ENCODE peak calls at places on chromosomes 7 and 10, in five cellular contexts. Q is Calu3, I is IMR-90, G is choroid plexus epithelial cell, B is lower leg skin. O is an unnamed sample.

GRCh38 chr7:17212188-17212587 is 86.3 kb upstream of the AHR start:
- DNase-seq in B (no peak), Q (no peak), G (no peak), I (no peak), O (no peak)

GRCh38 chr10:70166394-70166793 is 3.9 kb downstream of the SAR1A start:
- DNase-seq in B (no peak), G (no peak), I (no peak), Q (no peak), O (no peak)

GRCh38 chr7:121484089-121484763 is 88.1 kb upstream of the FAM3C start:
- DNase-seq in Q (no peak), G (no peak), I (no peak), B (no peak), O (no peak)

GRCh38 chr10:8614054-8614565 is 559.6 kb downstream of the GATA3 start:
- DNase-seq in Q (no peak), G (no peak), I (no peak), B (no peak), O (no peak)

GRCh38 chr10:118763202-118763988 is 8.6 kb upstream of the CACUL1 start:
- DNase-seq in B (no peak), Q (no peak), G (peak; percentile 31), I (no peak), O (no peak)

GRCh38 chr7:86939197-86939814 is 120.1 kb downstream of the ELAPOR2 start:
- DNase-seq in G (peak; percentile 83), I (peak; percentile 60), Q (peak; percentile 55), B (peak; percentile 58), O (no peak)

GRCh38 chr10:80539421-80539999 is 1.8 kb downstream of the SH2D4B start:
- DNase-seq in I (no peak), G (no peak), B (no peak), Q (no peak), O (no peak)

GRCh38 chr7:123367508-123368122 is 166.8 kb downstream of the IQUB start:
- DNase-seq in G (peak; percentile 84), I (no peak), B (no peak), Q (peak; percentile 24), O (no peak)

GRCh38 chr10:17064435-17064834 is 65.2 kb downstream of the CUBN start:
- DNase-seq in Q (no peak), I (peak; percentile 20), B (no peak), G (no peak), O (no peak)

GRCh38 chr10:102812213-102812876 is 24.9 kb downstream of the CYP17A1 start:
- DNase-seq in B (no peak), G (no peak), I (no peak), Q (no peak), O (no peak)

GRCh38 chr7:131077735-131078134 is 249.9 kb upstream of the MKLN1 start:
- DNase-seq in I (no peak), G (no peak), Q (no peak), B (no peak), O (no peak)

GRCh38 chr10:131774618-131775443 is 126.0 kb upstream of the PPP2R2D start:
- DNase-seq in G (no peak), I (no peak), Q (no peak), B (no peak), O (no peak)

GRCh38 chr10:26733750-26734568 is 36.5 kb downstream of the PDSS1 start:
- DNase-seq in G (no peak), Q (no peak), B (no peak), I (no peak), O (no peak)

GRCh38 chr7:78080811-78081210 is 282.2 kb downstream of the PHTF2 start:
- DNase-seq in G (no peak), Q (no peak), I (peak; percentile 35), B (no peak), O (no peak)

GRCh38 chr7:156380261-156380660 is 260.3 kb upstream of the RNF32 start:
- DNase-seq in Q (peak; percentile 61), I (no peak), B (no peak), G (no peak), O (no peak)

GRCh38 chr10:24208661-24209420 is at the start of gene KIAA1217:
- DNase-seq in B (peak; percentile 23), Q (peak; percentile 46), I (peak; percentile 29), G (peak; percentile 57), O (no peak)

GRCh38 chr7:129779602-129780256 is 168.2 kb downstream of the NRF1 start:
- DNase-seq in G (no peak), I (no peak), Q (peak; percentile 88), B (no peak), O (no peak)

GRCh38 chr7:95045236-95045923 is 138.0 kb downstream of the PPP1R9A start:
- DNase-seq in B (no peak), Q (peak; percentile 51), G (peak; percentile 36), I (no peak), O (no peak)

GRCh38 chr10:6581750-6582697 is 1.9 kb upstream of the PRKCQ start:
- DNase-seq in B (no peak), Q (no peak), G (no peak), I (no peak), O (no peak)

GRCh38 chr10:6579193-6579903 is 728 bp downstream of the PRKCQ start:
- DNase-seq in Q (no peak), I (no peak), B (no peak), G (no peak), O (no peak)

GRCh38 chr10:6579904-6580278 is at the start of gene PRKCQ:
- DNase-seq in G (peak; percentile 4), I (peak; percentile 12), Q (no peak), B (no peak), O (no peak)

GRCh38 chr10:6578221-6579192 is 1.6 kb downstream of the PRKCQ start:
- DNase-seq in I (no peak), G (no peak), Q (no peak), B (no peak), O (no peak)

GRCh38 chr10:6580279-6581029 is 378 bp upstream of the PRKCQ start:
- DNase-seq in B (no peak), I (peak; percentile 47), Q (peak; percentile 89), G (peak; percentile 51), O (no peak)
- TF ChIP-seq CTCF in B (no peak), I (peak; percentile 55), Q (peak; percentile 66), G (peak; percentile 42), O (peak; percentile 15)

GRCh38 chr10:98423691-98424120 is 8.7 kb upstream of the PYROXD2 start:
- DNase-seq in I (no peak), G (no peak), Q (no peak), B (no peak), O (no peak)
- TF ChIP-seq CTCF in I (no peak), G (peak; percentile 21), Q (no peak), B (no peak), O (no peak)

GRCh38 chr7:128361463-128362441 is at the start of gene PRRT4:
- DNase-seq in B (no peak), Q (peak; percentile 44), I (no peak), G (peak; percentile 20), O (no peak)
- TF ChIP-seq CTCF in B (no peak), Q (no peak), I (no peak), G (peak; percentile 26), O (no peak)

DNA sequence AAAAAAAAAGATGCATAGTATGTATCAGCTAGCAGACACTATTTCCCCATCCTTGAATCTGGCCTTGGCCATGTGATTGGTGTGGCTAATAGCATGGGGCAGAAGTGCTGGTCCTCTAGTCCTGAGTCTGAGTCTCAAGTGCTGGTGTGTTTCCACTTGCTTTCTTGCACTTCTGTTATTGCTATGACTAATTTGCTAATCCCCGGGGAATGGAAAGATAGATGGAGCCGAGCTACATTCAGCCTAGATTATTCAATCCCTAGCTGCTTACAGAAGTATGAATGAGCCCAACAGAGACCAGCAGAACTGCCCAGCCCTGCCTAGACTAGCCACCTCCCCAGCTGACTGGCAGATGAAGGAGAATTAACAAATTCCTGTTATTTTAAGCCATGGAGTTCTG is 53.2 kb upstream of the SYPL1 start:
- DNase-seq in B (no peak), Q (no peak), I (peak; percentile 36), G (peak; percentile 73), O (no peak)
- TF ChIP-seq CTCF in B (no peak), Q (no peak), I (no peak), G (no peak), O (no peak)

DNA sequence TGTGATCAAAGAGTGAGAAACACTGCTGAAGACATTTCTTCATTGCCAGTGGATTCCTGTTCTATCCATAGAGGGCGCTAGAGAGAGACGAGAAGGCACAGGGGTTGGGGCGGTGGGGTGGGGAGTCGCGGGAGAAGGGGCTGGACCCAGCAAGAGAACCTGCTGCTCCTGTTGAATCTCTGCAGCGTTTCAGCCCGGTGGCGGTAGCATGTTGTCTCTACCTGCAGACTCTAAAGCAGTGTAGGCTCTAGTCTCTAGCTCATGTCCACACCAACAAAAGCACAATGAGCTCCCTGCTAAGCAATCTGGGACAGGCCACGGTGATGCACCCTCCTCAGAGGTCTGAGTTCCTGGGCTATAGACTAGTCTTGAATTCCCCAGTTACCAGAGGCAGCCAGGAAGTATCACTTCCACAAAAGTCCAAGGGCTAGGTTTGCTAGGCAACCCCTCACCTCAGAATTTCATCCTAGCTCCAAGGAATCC is 167.7 kb downstream of the DGKB start:
- DNase-seq in B (no peak), G (peak; percentile 14), I (no peak), Q (no peak), O (no peak)
- TF ChIP-seq CTCF in B (no peak), G (peak; percentile 51), I (no peak), Q (no peak), O (no peak)

DNA sequence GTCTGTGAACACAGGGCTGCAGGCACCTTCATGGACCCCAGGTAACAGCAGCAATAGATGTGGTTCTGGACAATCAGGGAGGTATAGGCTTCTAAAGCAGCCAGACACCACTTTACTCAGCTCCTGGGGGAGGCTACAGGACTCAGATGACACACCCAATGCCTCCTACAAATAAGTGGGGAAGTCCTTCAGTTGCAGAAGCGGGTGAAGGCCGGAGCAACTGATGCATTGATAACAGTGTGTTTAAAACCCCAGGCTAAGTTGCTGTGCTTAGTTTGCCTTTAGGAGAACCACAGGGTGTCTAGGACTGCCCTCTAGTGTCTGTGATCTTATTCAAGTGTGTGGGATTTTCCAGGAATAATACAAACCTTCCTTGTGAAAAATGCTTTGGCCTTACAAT is 5.9 kb upstream of the ITGA8 start:
- DNase-seq in B (no peak), Q (peak; percentile 25), G (peak; percentile 82), I (peak; percentile 67), O (peak; percentile 31)
- TF ChIP-seq CTCF in B (no peak), Q (peak; percentile 41), G (peak; percentile 75), I (peak; percentile 76), O (peak; percentile 48)

GRCh38 chr7:149860821-149861727 is 12.7 kb upstream of the ATP6V0E2 start:
- DNase-seq in G (no peak), Q (no peak), I (no peak), B (no peak), O (no peak)
- TF ChIP-seq CTCF in G (peak; percentile 44), Q (no peak), I (no peak), B (no peak), O (peak; percentile 19)

GRCh38 chr7:115911466-115911865 is 119.1 kb downstream of the TFEC start:
- DNase-seq in G (peak; percentile 35), B (no peak), I (peak; percentile 19), Q (no peak), O (no peak)

GRCh38 chr7:115910541-115911164 is 119.9 kb downstream of the TFEC start:
- DNase-seq in B (no peak), Q (no peak), I (peak; percentile 38), G (peak; percentile 72), O (no peak)

DNA sequence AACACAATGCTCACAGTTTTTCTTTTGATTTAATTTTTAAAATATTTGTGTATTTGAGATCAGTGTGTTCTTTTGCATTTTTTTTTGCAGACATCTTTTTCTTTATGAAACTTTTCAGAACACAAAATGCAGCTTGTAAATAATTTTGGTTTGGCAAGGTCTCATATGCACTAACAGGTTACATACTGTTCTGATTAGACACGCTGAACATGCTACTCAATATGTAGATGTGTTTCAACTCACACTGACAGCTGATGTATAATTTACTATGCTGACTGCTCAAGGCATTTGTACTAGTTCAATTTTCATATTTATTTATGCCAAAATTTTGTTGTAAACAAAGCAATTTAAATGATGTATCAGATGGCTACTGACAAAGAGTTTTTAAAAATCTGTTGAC is 123.9 kb downstream of the TFEC start:
- DNase-seq in Q (no peak), G (no peak), B (no peak), I (no peak), O (no peak)
- TF ChIP-seq CTCF in Q (no peak), G (no peak), B (no peak), I (no peak), O (no peak)